ENCODE peak calls at places on chromosomes 13 and 19, in six cellular contexts. I is IMR-90, V is left ventricle myocardium inferior, R is GM04503, H is SIG-M5, E is GM04504. N is an unnamed sample.

GRCh38 chr13:109584844-109585361 is 201.5 kb downstream of the IRS2 start:
- DNase-seq in R (no peak), V (no peak), I (no peak), E (no peak), H (no peak), N (no peak)

GRCh38 chr19:10987621-10988297 is 26.9 kb downstream of the SMARCA4 start:
- DNase-seq in H (no peak), R (no peak), V (no peak), E (no peak), I (no peak), N (no peak)

GRCh38 chr13:108760129-108760528 is 130.7 kb downstream of the MYO16 start:
- DNase-seq in H (no peak), R (no peak), I (no peak), V (no peak), E (no peak), N (no peak)

GRCh38 chr13:47038196-47038595 is 141.3 kb upstream of the HTR2A start:
- DNase-seq in R (no peak), H (no peak), V (no peak), E (no peak), I (peak), N (no peak)

GRCh38 chr19:5943623-5944022 is 29.6 kb downstream of the CAPS start:
- DNase-seq in H (no peak), R (no peak), I (peak), V (no peak), E (no peak), N (no peak)

GRCh38 chr13:50400930-50401553 is 385.8 kb downstream of the KCNRG start:
- DNase-seq in V (no peak), I (peak), R (peak), H (no peak), E (peak), N (peak)

GRCh38 chr13:19927117-19927734 is 31.3 kb upstream of the ZMYM2 start:
- DNase-seq in R (no peak), E (peak), H (no peak), I (peak), V (no peak), N (peak)

GRCh38 chr13:26771796-26772195 is 11.2 kb upstream of the GPR12 start:
- DNase-seq in V (no peak), E (no peak), R (no peak), H (no peak), I (no peak), N (no peak)

GRCh38 chr13:85497652-85498051 is 301.6 kb downstream of the SLITRK6 start:
- DNase-seq in V (no peak), E (peak), H (no peak), R (peak), I (peak), N (no peak)

GRCh38 chr19:1087813-1088418 is 7.3 kb downstream of the POLR2E start:
- DNase-seq in H (peak), V (no peak), E (no peak), I (no peak), R (no peak), N (no peak)

GRCh38 chr19:3547301-3547731 is 8.3 kb downstream of the TEKTIP1 start:
- DNase-seq in H (no peak), V (no peak), R (no peak), I (no peak), E (no peak), N (no peak)

GRCh38 chr13:45353895-45354294 is 12.9 kb upstream of the TPT1 start:
- DNase-seq in V (no peak), H (no peak), E (no peak), I (no peak), R (no peak), N (no peak)

GRCh38 chr19:3932931-3933810 is at the start of gene NMRK2:
- DNase-seq in V (peak), R (no peak), H (no peak), I (no peak), E (no peak), N (no peak)

GRCh38 chr19:14081797-14082674 is 3.5 kb downstream of the C19orf67 start:
- DNase-seq in H (no peak), E (no peak), V (peak), R (no peak), I (peak), N (no peak)

GRCh38 chr13:110432522-110432921 is 125.4 kb downstream of the COL4A2 start:
- DNase-seq in I (no peak), V (no peak), E (no peak), H (no peak), R (no peak), N (no peak)

GRCh38 chr19:1265611-1266115 is 3.5 kb upstream of the CIRBP start:
- DNase-seq in I (peak), R (peak), H (no peak), V (peak), E (peak), N (no peak)

GRCh38 chr13:40812724-40813445 is 23.5 kb downstream of the SLC25A15 start:
- DNase-seq in R (no peak), V (no peak), I (peak), H (no peak), E (no peak), N (peak)

GRCh38 chr13:20553309-20553708 is 13.6 kb upstream of the IFT88 start:
- DNase-seq in R (no peak), V (no peak), E (no peak), H (no peak), I (no peak), N (no peak)

GRCh38 chr13:19605161-19605955 is 28.1 kb upstream of the MPHOSPH8 start:
- DNase-seq in H (no peak), V (no peak), R (no peak), E (no peak), I (peak), N (no peak)

GRCh38 chr13:35953537-35954206 is 177.5 kb downstream of the DCLK1 start:
- DNase-seq in E (peak), I (peak), H (no peak), R (peak), V (peak), N (no peak)

GRCh38 chr19:15463865-15464371 is 426 bp downstream of the RASAL3 start:
- DNase-seq in I (no peak), E (no peak), V (no peak), H (no peak), R (no peak), N (no peak)

GRCh38 chr19:33461256-33462111 is 60.1 kb downstream of the PEPD start:
- DNase-seq in E (no peak), V (no peak), R (no peak), I (no peak), H (no peak), N (no peak)

GRCh38 chr19:48480476-48481190 is 11.5 kb downstream of the CYTH2 start:
- DNase-seq in V (peak), R (no peak), E (no peak), I (no peak), H (no peak), N (no peak)

GRCh38 chr13:23572836-23573235 is 2.6 kb downstream of the TNFRSF19 start:
- DNase-seq in V (no peak), H (no peak), R (no peak), E (no peak), I (no peak), N (no peak)

N was measured in epithelial cell of proximal tubule.